ENCODE peak calls at places on chromosome 14, in four cellular contexts. B is GM20000, U is IMR-90, G is mucosa of descending colon. L is an unnamed sample.

GRCh38 chr14:51534623-51535022 is 117.1 kb upstream of the FRMD6 start:
- DNase-seq in B (no peak), U (peak), G (no peak), L (no peak)

GRCh38 chr14:105980224-105980623 is 453.8 kb downstream of the TMEM121 start:
- DNase-seq in B (no peak), U (no peak), G (no peak), L (no peak)

GRCh38 chr14:76968621-76969063 is 59.9 kb downstream of the IRF2BPL start:
- DNase-seq in B (no peak), U (no peak), G (no peak), L (no peak)

GRCh38 chr14:100729982-100730381 is 3.3 kb downstream of the DLK1 start:
- DNase-seq in B (no peak), U (peak), G (no peak), L (no peak)

GRCh38 chr14:74572829-74573360 is 39.1 kb downstream of the LTBP2 start:
- DNase-seq in B (no peak), U (peak), G (no peak), L (no peak)

GRCh38 chr14:68245146-68246073 is 425.8 kb downstream of the RAD51B start:
- DNase-seq in B (no peak), U (peak), G (no peak), L (no peak)

GRCh38 chr14:68552597-68552996 is 240.3 kb downstream of the ZFP36L1 start:
- DNase-seq in B (no peak), U (peak), G (no peak), L (no peak)

GRCh38 chr14:89422181-89422951 is 5.3 kb upstream of the FOXN3 start:
- DNase-seq in B (no peak), U (peak), G (peak), L (no peak)

GRCh38 chr14:64501326-64502171 is 2.1 kb downstream of the ZBTB25 start:
- DNase-seq in B (no peak), U (peak), G (peak), L (no peak)

GRCh38 chr14:100102156-100102785 is 37.0 kb downstream of the EVL start:
- DNase-seq in B (no peak), U (no peak), G (no peak), L (no peak)

GRCh38 chr14:102684276-102684663 is 91.8 kb downstream of the RCOR1 start:
- DNase-seq in B (no peak), U (no peak), G (no peak), L (no peak)

GRCh38 chr14:75278422-75279152 is at the start of gene FOS:
- DNase-seq in B (peak), U (peak), G (peak), L (peak)

GRCh38 chr14:81406863-81407262 is 6.7 kb upstream of the STON2 start:
- DNase-seq in B (no peak), U (peak), G (no peak), L (no peak)

GRCh38 chr14:54786816-54787215 is 115.8 kb downstream of the GCH1 start:
- DNase-seq in B (no peak), U (no peak), G (no peak), L (no peak)

GRCh38 chr14:69398818-69399210 is 322 bp downstream of the SLC39A9 start:
- DNase-seq in B (no peak), U (no peak), G (no peak), L (no peak)

GRCh38 chr14:39102265-39102968 is 618 bp downstream of the SEC23A start:
- DNase-seq in B (no peak), U (peak), G (peak), L (no peak)

GRCh38 chr14:37594238-37594915 is 672 bp downstream of the FOXA1 start:
- DNase-seq in B (no peak), U (peak), G (peak), L (no peak)

GRCh38 chr14:87934185-87934584 is 58.8 kb downstream of the GALC start:
- DNase-seq in B (no peak), U (peak), G (no peak), L (no peak)

GRCh38 chr14:75979071-75979571 is 2.7 kb downstream of the TGFB3 start:
- DNase-seq in B (peak), U (peak), G (peak), L (no peak)

GRCh38 chr14:74685054-74685453 is 27.8 kb downstream of the AREL1 start:
- DNase-seq in B (no peak), U (no peak), G (no peak), L (no peak)

GRCh38 chr14:97866186-97866585 is 1069.0 kb downstream of the VRK1 start:
- DNase-seq in B (no peak), U (no peak), G (no peak), L (no peak)

GRCh38 chr14:93788557-93789365 is 476 bp upstream of the PRIMA1 start:
- DNase-seq in B (no peak), U (no peak), G (peak), L (no peak)

GRCh38 chr14:63510538-63510937 is 32.6 kb downstream of the PPP2R5E start:
- DNase-seq in B (peak), U (peak), G (no peak), L (no peak)

GRCh38 chr14:22200977-22201605 is 387.9 kb downstream of the DAD1 start:
- DNase-seq in B (peak), U (peak), G (no peak), L (no peak)

GRCh38 chr14:21428930-21429329 is 27.0 kb downstream of the CHD8 start:
- DNase-seq in B (no peak), U (no peak), G (no peak), L (no peak)

GRCh38 chr14:80867091-80867490 is 74.4 kb downstream of the CEP128 start:
- DNase-seq in B (no peak), U (peak), G (no peak), L (no peak)

GRCh38 chr14:51219473-51220448 is 20.3 kb upstream of the TMX1 start:
- DNase-seq in B (peak), U (peak), G (no peak), L (no peak)

GRCh38 chr14:24887623-24888304 is 162.2 kb downstream of the STXBP6 start:
- DNase-seq in B (no peak), U (peak), G (no peak), L (no peak)

GRCh38 chr14:28695109-28695508 is 71.5 kb upstream of the FOXG1 start:
- DNase-seq in B (no peak), U (no peak), G (no peak), L (no peak)

DNA sequence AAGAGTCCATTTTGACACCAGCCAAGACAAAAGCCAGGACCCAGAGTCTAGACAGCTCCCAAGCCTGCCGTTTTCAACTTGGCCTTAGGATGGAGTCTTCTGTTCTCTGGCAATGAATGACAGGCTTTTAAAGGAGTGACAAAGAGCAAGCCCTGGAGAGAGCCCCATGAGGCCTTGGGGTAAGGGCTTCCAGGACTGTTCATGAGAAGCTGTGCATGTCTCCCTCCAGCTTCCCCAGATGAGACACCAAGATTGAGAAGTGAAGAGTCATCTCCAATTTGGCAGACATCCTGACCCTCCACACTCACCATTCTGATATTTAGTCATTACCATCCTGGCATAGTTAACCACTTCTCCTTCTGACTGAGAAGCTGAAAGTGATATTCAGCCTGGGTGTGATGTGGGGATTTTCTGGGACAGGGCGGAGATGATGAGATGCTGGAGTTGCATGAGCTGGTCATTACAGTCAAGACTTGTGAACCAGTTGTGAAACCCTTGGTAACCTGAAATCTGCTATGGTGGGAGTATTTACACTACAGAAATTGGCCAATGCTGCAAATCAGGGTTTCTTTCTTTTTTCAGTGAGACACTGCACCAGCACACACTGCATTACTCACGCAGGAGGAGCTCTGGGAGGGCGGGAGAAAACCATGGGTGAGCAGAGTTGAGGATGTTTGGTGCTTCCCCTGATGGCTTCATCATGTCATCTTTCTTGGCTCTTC is 77.8 kb downstream of the VCPKMT start:
- DNase-seq in B (peak), U (peak), G (no peak), L (no peak)
- TF ChIP-seq CTCF in B (no peak), U (peak), G (no peak), L (no peak)

GRCh38 chr14:56715938-56716337 is 94.3 kb downstream of the OTX2 start:
- DNase-seq in B (no peak), U (no peak), G (no peak), L (no peak)
- TF ChIP-seq CTCF in B (no peak), U (no peak), G (no peak), L (no peak)

GRCh38 chr14:104223101-104223809 is 84.9 kb downstream of the KIF26A start:
- DNase-seq in B (no peak), U (no peak), G (peak), L (no peak)

GRCh38 chr14:104226421-104227385 is 88.3 kb downstream of the KIF26A start:
- DNase-seq in B (no peak), U (no peak), G (peak), L (no peak)

GRCh38 chr14:104222396-104223036 is 84.1 kb downstream of the KIF26A start:
- DNase-seq in B (no peak), U (no peak), G (peak), L (no peak)

GRCh38 chr14:104223810-104224515 is 85.6 kb downstream of the KIF26A start:
- DNase-seq in B (no peak), U (no peak), G (no peak), L (no peak)

DNA sequence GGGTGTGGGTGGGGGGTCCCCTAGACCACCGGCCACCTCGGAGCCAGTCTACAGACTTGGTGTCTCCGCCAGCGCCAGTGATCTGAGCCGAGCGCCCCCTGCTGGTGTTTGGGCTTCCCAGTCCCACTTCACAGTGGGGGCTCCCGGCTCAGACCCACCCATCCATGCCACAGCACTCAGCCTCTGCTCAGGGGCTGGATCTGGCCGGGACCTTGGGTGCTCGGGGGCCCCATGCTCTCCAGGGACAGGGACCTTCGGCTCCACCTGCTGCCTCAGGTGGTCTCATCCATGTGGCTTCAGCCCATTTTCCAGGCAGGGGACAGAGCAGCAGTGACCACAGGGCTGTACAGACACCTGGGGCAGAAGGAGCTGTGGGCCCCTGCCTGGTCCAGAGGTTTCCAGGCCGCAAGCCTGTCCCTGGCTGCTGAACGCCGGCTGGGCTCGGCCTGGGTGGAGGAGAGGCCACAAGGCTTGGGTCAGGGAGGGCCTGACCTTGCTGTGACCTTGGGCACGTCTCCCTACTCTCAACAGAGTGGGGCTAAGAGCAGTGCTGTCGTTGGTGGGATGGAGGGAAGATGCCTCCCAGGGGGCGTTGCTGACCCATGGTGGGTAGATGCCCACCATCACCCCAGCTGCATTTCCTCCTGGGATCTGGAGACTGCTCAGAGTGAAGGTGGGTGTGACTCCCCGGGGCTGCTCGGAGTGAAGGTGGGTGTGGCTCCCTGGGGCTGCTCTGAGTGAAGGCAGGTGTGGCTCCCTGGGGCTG is 86.3 kb downstream of the KIF26A start:
- DNase-seq in B (peak), U (no peak), G (peak), L (no peak)
- TF ChIP-seq CTCF in B (no peak), U (no peak), G (peak), L (peak)

DNA sequence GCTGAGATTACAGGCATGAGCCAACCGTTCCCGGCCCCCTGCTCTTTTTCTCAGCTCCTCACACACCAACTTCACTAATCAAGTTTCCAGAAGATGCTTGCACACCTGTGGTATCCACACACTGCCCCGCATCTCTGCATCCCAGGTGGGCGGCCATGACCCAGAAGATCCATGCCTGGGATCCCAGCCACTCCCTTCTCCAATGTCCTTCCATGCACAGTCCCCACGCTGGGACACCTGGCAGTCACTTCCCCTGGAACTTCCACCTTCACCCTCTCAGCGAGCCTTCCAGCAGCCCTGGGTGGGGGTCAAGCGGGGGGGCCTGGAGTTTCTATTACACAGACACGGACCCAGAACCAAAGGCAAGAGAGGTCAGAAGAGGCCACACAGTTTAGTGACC is 107.8 kb downstream of the CALM1 start:
- DNase-seq in B (no peak), U (no peak), G (no peak), L (no peak)
- TF ChIP-seq CTCF in B (no peak), U (no peak), G (no peak), L (no peak)

GRCh38 chr14:60079723-60080122 is 12.0 kb upstream of the PCNX4 start:
- DNase-seq in B (no peak), U (no peak), G (no peak), L (no peak)
- TF ChIP-seq CTCF in B (no peak), U (no peak), G (no peak), L (no peak)

GRCh38 chr14:35333797-35334743 is 41.9 kb downstream of the PSMA6 start:
- DNase-seq in B (no peak), U (no peak), G (peak), L (no peak)
- TF ChIP-seq CTCF in B (no peak), U (no peak), G (no peak), L (no peak)

GRCh38 chr14:62081956-62082355 is 319.7 kb downstream of the SNAPC1 start:
- DNase-seq in B (no peak), U (no peak), G (no peak), L (no peak)

GRCh38 chr14:62079035-62079434 is 316.8 kb downstream of the SNAPC1 start:
- DNase-seq in B (peak), U (no peak), G (no peak), L (no peak)

GRCh38 chr14:62081012-62081612 is 318.9 kb downstream of the SNAPC1 start:
- DNase-seq in B (peak), U (no peak), G (peak), L (no peak)

GRCh38 chr14:62084020-62084419 is 321.8 kb downstream of the SNAPC1 start:
- DNase-seq in B (no peak), U (no peak), G (no peak), L (no peak)

GRCh38 chr14:62082779-62083178 is 320.6 kb downstream of the SNAPC1 start:
- DNase-seq in B (no peak), U (no peak), G (no peak), L (no peak)
- TF ChIP-seq CTCF in B (no peak), U (no peak), G (no peak), L (no peak)

L was measured in esophagus squamous epithelium.